ENCODE peak calls at places on chromosomes 16 and 17, in seven cellular contexts. One of them, this sample, is unnamed.
A peak's percentile ranks its signal among the peaks of the same experiment; 100 is the strongest.

GRCh38 chr17:8025176-8025911 is 13.5 kb upstream of the ALOX15B start:
- DNase-seq in GM23338: no peak
- DNase-seq in stomach: no peak
- DNase-seq in hepatocyte: no peak
- DNase-seq in K562: no peak
- DNase-seq in thoracic aorta: no peak
- DNase-seq in IMR-90: no peak
- DNase-seq in this sample: no peak

GRCh38 chr16:13793788-13794461 is 126.0 kb upstream of the ERCC4 start:
- DNase-seq in GM23338: no peak
- DNase-seq in stomach: no peak
- DNase-seq in hepatocyte: no peak
- DNase-seq in K562: no peak
- DNase-seq in thoracic aorta: no peak
- DNase-seq in IMR-90: no peak
- DNase-seq in this sample: no peak

GRCh38 chr16:56603589-56603988 is 4.8 kb upstream of the MT2A start:
- DNase-seq in GM23338: peak; percentile 80
- DNase-seq in stomach: peak; percentile 61
- DNase-seq in hepatocyte: peak; percentile 48
- DNase-seq in K562: peak; percentile 54
- DNase-seq in thoracic aorta: no peak
- DNase-seq in IMR-90: peak; percentile 53
- DNase-seq in this sample: peak; percentile 30

GRCh38 chr16:78353610-78354009 is 254.2 kb downstream of the WWOX start:
- DNase-seq in GM23338: peak; percentile 12
- DNase-seq in stomach: no peak
- DNase-seq in hepatocyte: no peak
- DNase-seq in K562: peak; percentile 1
- DNase-seq in thoracic aorta: no peak
- DNase-seq in IMR-90: no peak
- DNase-seq in this sample: no peak

GRCh38 chr17:78526231-78527025 is 50.8 kb downstream of the DNAH17 start:
- DNase-seq in GM23338: peak; percentile 28
- DNase-seq in stomach: peak; percentile 30
- DNase-seq in hepatocyte: no peak
- DNase-seq in K562: no peak
- DNase-seq in thoracic aorta: no peak
- DNase-seq in IMR-90: no peak
- DNase-seq in this sample: no peak

GRCh38 chr17:279356-279755 is 73.3 kb downstream of the RPH3AL start:
- DNase-seq in GM23338: no peak
- DNase-seq in stomach: no peak
- DNase-seq in hepatocyte: no peak
- DNase-seq in K562: no peak
- DNase-seq in thoracic aorta: no peak
- DNase-seq in IMR-90: no peak
- DNase-seq in this sample: no peak

GRCh38 chr17:63785556-63785955 is 11.6 kb downstream of the DDX42 start:
- DNase-seq in GM23338: no peak
- DNase-seq in stomach: no peak
- DNase-seq in hepatocyte: no peak
- DNase-seq in K562: no peak
- DNase-seq in thoracic aorta: no peak
- DNase-seq in IMR-90: peak; percentile 78
- DNase-seq in this sample: no peak

GRCh38 chr17:39222151-39222550 is 3.6 kb downstream of the STAC2 start:
- DNase-seq in GM23338: no peak
- DNase-seq in stomach: no peak
- DNase-seq in hepatocyte: no peak
- DNase-seq in K562: no peak
- DNase-seq in thoracic aorta: no peak
- DNase-seq in IMR-90: no peak
- DNase-seq in this sample: no peak

GRCh38 chr17:31073411-31073810 is 21.4 kb upstream of the NF1 start:
- DNase-seq in GM23338: no peak
- DNase-seq in stomach: no peak
- DNase-seq in hepatocyte: peak; percentile 19
- DNase-seq in K562: no peak
- DNase-seq in thoracic aorta: no peak
- DNase-seq in IMR-90: no peak
- DNase-seq in this sample: no peak

GRCh38 chr16:14024300-14024699 is 46.8 kb upstream of the MRTFB start:
- DNase-seq in GM23338: no peak
- DNase-seq in stomach: no peak
- DNase-seq in hepatocyte: no peak
- DNase-seq in K562: no peak
- DNase-seq in thoracic aorta: no peak
- DNase-seq in IMR-90: no peak
- DNase-seq in this sample: no peak

GRCh38 chr17:81512984-81513668 is 527 bp upstream of the ACTG1 start:
- DNase-seq in GM23338: peak; percentile 91
- DNase-seq in stomach: peak; percentile 70
- DNase-seq in hepatocyte: peak; percentile 82
- DNase-seq in K562: peak; percentile 63
- DNase-seq in thoracic aorta: no peak
- DNase-seq in IMR-90: peak; percentile 43
- DNase-seq in this sample: peak; percentile 77

GRCh38 chr16:72234372-72234771 is 62.4 kb upstream of the PMFBP1 start:
- DNase-seq in GM23338: no peak
- DNase-seq in stomach: no peak
- DNase-seq in hepatocyte: no peak
- DNase-seq in K562: no peak
- DNase-seq in thoracic aorta: no peak
- DNase-seq in IMR-90: no peak
- DNase-seq in this sample: no peak

GRCh38 chr17:19325542-19325941 is 37.0 kb downstream of the B9D1 start:
- DNase-seq in GM23338: no peak
- DNase-seq in stomach: no peak
- DNase-seq in hepatocyte: no peak
- DNase-seq in K562: no peak
- DNase-seq in thoracic aorta: no peak
- DNase-seq in IMR-90: no peak
- DNase-seq in this sample: no peak

GRCh38 chr17:19329839-19330238 is 32.7 kb downstream of the B9D1 start:
- DNase-seq in GM23338: no peak
- DNase-seq in stomach: no peak
- DNase-seq in hepatocyte: no peak
- DNase-seq in K562: no peak
- DNase-seq in thoracic aorta: no peak
- DNase-seq in IMR-90: no peak
- DNase-seq in this sample: no peak

GRCh38 chr17:19328441-19329061 is 34.0 kb downstream of the B9D1 start:
- DNase-seq in GM23338: no peak
- DNase-seq in stomach: no peak
- DNase-seq in hepatocyte: no peak
- DNase-seq in K562: no peak
- DNase-seq in thoracic aorta: no peak
- DNase-seq in IMR-90: no peak
- DNase-seq in this sample: no peak

GRCh38 chr17:19329136-19329535 is 33.4 kb downstream of the B9D1 start:
- DNase-seq in GM23338: no peak
- DNase-seq in stomach: no peak
- DNase-seq in hepatocyte: no peak
- DNase-seq in K562: no peak
- DNase-seq in thoracic aorta: no peak
- DNase-seq in IMR-90: no peak
- DNase-seq in this sample: no peak

DNA sequence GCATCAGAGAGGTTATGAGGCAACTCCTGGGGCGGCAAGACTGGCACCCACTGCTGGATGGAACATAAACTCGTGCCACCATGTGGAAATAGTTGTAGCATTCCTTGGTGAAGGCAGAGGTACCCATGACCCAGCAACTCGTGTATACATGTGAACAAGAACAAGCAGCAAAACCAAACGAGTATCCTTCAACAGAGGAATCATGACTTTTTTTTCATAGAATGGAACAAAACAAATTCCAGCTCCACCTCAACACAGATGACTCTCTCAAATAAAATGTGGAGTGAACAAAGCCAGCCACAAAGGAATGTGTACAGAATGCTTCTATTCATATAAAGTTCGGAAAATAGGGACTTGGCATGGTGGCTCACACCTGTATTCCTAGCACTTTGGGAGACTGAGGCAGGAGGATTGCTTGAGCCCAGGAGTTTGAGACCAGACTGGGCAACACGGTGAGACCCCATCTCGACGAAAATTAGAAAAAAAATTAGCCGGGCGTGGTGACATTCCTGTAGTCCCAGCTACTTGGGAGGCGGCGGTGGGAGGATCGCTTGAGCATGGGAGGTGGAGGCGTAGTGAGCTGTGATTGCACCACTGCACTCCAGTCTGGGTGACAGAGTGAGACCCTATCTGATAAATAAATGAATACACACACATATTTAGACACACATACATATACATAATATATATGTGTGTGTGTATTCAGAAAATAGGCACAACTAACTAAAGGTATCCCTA is 35.3 kb downstream of the B9D1 start:
- DNase-seq in GM23338: no peak
- DNase-seq in stomach: no peak
- DNase-seq in hepatocyte: no peak
- DNase-seq in K562: no peak
- DNase-seq in thoracic aorta: no peak
- DNase-seq in IMR-90: peak; percentile 80
- DNase-seq in this sample: no peak
- TF ChIP-seq CTCF in GM23338: no peak
- TF ChIP-seq CTCF in stomach: no peak
- TF ChIP-seq CTCF in hepatocyte: no peak
- TF ChIP-seq CTCF in K562: no peak
- TF ChIP-seq CTCF in thoracic aorta: no peak
- TF ChIP-seq CTCF in IMR-90: no peak
- TF ChIP-seq CTCF in this sample: no peak

GRCh38 chr16:25224731-25225319 is 8.1 kb downstream of the AQP8 start:
- DNase-seq in GM23338: no peak
- DNase-seq in stomach: no peak
- DNase-seq in hepatocyte: no peak
- DNase-seq in K562: no peak
- DNase-seq in thoracic aorta: no peak
- DNase-seq in IMR-90: no peak
- DNase-seq in this sample: no peak
- TF ChIP-seq CTCF in GM23338: no peak
- TF ChIP-seq CTCF in stomach: no peak
- TF ChIP-seq CTCF in hepatocyte: no peak
- TF ChIP-seq CTCF in K562: no peak
- TF ChIP-seq CTCF in thoracic aorta: no peak
- TF ChIP-seq CTCF in IMR-90: no peak
- TF ChIP-seq CTCF in this sample: no peak

GRCh38 chr16:25148568-25149215 is 37.1 kb downstream of the LCMT1 start:
- DNase-seq in GM23338: peak; percentile 27
- DNase-seq in stomach: no peak
- DNase-seq in hepatocyte: no peak
- DNase-seq in K562: no peak
- DNase-seq in thoracic aorta: no peak
- DNase-seq in IMR-90: no peak
- DNase-seq in this sample: no peak

GRCh38 chr16:25141648-25142047 is 30.1 kb downstream of the LCMT1 start:
- DNase-seq in GM23338: no peak
- DNase-seq in stomach: no peak
- DNase-seq in hepatocyte: no peak
- DNase-seq in K562: no peak
- DNase-seq in thoracic aorta: no peak
- DNase-seq in IMR-90: no peak
- DNase-seq in this sample: no peak

GRCh38 chr16:25138130-25138529 is 26.6 kb downstream of the LCMT1 start:
- DNase-seq in GM23338: no peak
- DNase-seq in stomach: no peak
- DNase-seq in hepatocyte: no peak
- DNase-seq in K562: no peak
- DNase-seq in thoracic aorta: no peak
- DNase-seq in IMR-90: no peak
- DNase-seq in this sample: no peak

GRCh38 chr16:25140459-25140858 is 28.9 kb downstream of the LCMT1 start:
- DNase-seq in GM23338: no peak
- DNase-seq in stomach: no peak
- DNase-seq in hepatocyte: no peak
- DNase-seq in K562: no peak
- DNase-seq in thoracic aorta: no peak
- DNase-seq in IMR-90: peak; percentile 14
- DNase-seq in this sample: no peak

GRCh38 chr16:25143898-25144297 is 32.4 kb downstream of the LCMT1 start:
- DNase-seq in GM23338: peak; percentile 47
- DNase-seq in stomach: no peak
- DNase-seq in hepatocyte: no peak
- DNase-seq in K562: peak; percentile 17
- DNase-seq in thoracic aorta: no peak
- DNase-seq in IMR-90: no peak
- DNase-seq in this sample: no peak
- TF ChIP-seq CTCF in GM23338: peak; percentile 46
- TF ChIP-seq CTCF in stomach: no peak
- TF ChIP-seq CTCF in hepatocyte: peak; percentile 19
- TF ChIP-seq CTCF in K562: peak; percentile 41
- TF ChIP-seq CTCF in thoracic aorta: peak; percentile 16
- TF ChIP-seq CTCF in IMR-90: peak; percentile 11
- TF ChIP-seq CTCF in this sample: peak; percentile 34

GRCh38 chr17:50541916-50542688 is 4.9 kb upstream of the SPATA20 start:
- DNase-seq in GM23338: peak; percentile 94
- DNase-seq in stomach: peak; percentile 92
- DNase-seq in hepatocyte: peak; percentile 95
- DNase-seq in K562: peak; percentile 99
- DNase-seq in thoracic aorta: no peak
- DNase-seq in IMR-90: peak; percentile 69
- DNase-seq in this sample: peak; percentile 83
- TF ChIP-seq CTCF in GM23338: no peak
- TF ChIP-seq CTCF in stomach: no peak
- TF ChIP-seq CTCF in hepatocyte: peak; percentile 20
- TF ChIP-seq CTCF in K562: peak; percentile 41
- TF ChIP-seq CTCF in thoracic aorta: no peak
- TF ChIP-seq CTCF in IMR-90: peak; percentile 23
- TF ChIP-seq CTCF in this sample: peak; percentile 47

This sample was measured in DND-41.